ENCODE peak calls at places on chromosomes 6 and 20, in ten cellular contexts. K is GM10248, E is brain microvascular endothelial cell, Y is endothelial cell of umbilical vein, Z is cardiac muscle cell, Q is uterus, B is endothelial cell, T is RWPE2, J is GM12865, V is BE2C. L is an unnamed sample.

GRCh38 chr6:129073651-129074419 is 190.9 kb downstream of the LAMA2 start:
- DNase-seq in K (no peak), E (no peak), Y (peak; percentile 13), Z (no peak), Q (no peak), B (no peak), T (no peak), J (no peak), V (no peak), L (no peak)

GRCh38 chr6:170367241-170367640 is 60.7 kb downstream of the FAM120B start:
- DNase-seq in K (no peak), E (no peak), Y (no peak), Z (no peak), Q (no peak), B (no peak), T (no peak), J (no peak), V (peak; percentile 28), L (no peak)

GRCh38 chr6:35087361-35088280 is 53.5 kb downstream of the TCP11 start:
- DNase-seq in K (no peak), E (no peak), Y (no peak), Z (no peak), Q (no peak), B (no peak), T (no peak), J (no peak), V (no peak), L (no peak)

GRCh38 chr6:13314806-13315205 is 13.5 kb downstream of the TBC1D7 start:
- DNase-seq in K (no peak), E (no peak), Y (no peak), Z (no peak), Q (no peak), B (no peak), T (no peak), J (no peak), V (no peak), L (no peak)

GRCh38 chr6:10793695-10794094 is 44.6 kb downstream of the MAK start:
- DNase-seq in K (no peak), E (no peak), Y (no peak), Z (no peak), Q (no peak), B (no peak), T (no peak), J (no peak), V (no peak), L (no peak)

GRCh38 chr6:5899216-5900045 is 107.3 kb downstream of the NRN1 start:
- DNase-seq in K (no peak), E (no peak), Y (no peak), Z (no peak), Q (no peak), B (no peak), T (no peak), J (no peak), V (no peak), L (no peak)

GRCh38 chr6:16684896-16685554 is 76.2 kb downstream of the ATXN1 start:
- DNase-seq in K (peak; percentile 37), E (peak; percentile 90), Y (no peak), Z (no peak), Q (no peak), B (no peak), T (no peak), J (peak; percentile 65), V (no peak), L (peak; percentile 70)

GRCh38 chr20:55216525-55217242 is 741.3 kb downstream of the DOK5 start:
- DNase-seq in K (no peak), E (no peak), Y (no peak), Z (no peak), Q (no peak), B (no peak), T (no peak), J (no peak), V (no peak), L (no peak)

GRCh38 chr6:144346719-144347446 is 61.7 kb downstream of the UTRN start:
- DNase-seq in K (no peak), E (peak; percentile 82), Y (peak; percentile 90), Z (no peak), Q (no peak), B (no peak), T (no peak), J (peak; percentile 54), V (no peak), L (no peak)

GRCh38 chr6:149545754-149546471 is at the start of gene PPIL4:
- DNase-seq in K (peak; percentile 96), E (peak; percentile 93), Y (peak; percentile 96), Z (peak; percentile 94), Q (peak; percentile 96), B (peak; percentile 97), T (peak; percentile 93), J (peak; percentile 97), V (peak; percentile 97), L (peak; percentile 96)

DNA sequence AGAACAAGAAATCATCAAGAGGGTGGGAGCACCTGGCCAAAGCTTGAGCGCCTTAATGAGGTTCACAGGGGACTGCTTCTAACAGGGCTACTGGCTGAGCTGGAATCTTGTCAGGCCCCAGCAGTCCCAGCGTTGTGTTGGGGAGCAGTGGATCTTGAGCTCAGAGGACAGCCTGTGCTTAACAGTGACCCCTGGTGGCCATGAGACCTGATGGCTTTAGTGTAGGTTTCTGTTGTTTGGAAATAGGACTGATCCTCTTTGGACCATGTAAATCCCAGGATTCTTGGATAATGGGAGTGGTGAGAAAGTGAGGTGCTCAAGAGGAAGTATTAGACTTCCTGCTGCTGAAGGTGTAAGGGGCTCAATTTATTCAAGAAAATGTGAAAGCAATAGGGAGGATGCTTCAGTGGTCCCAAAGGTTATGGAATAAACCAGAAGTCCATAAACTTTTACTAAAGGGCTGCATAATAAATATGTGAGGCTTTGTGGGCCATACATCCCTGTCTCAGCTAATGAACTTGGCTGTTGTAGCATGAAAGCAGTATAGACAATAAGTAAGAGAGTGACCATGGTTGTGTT is 216.2 kb downstream of the NFATC2 start:
- DNase-seq in K (peak; percentile 40), E (peak; percentile 70), Y (peak; percentile 39), Z (peak; percentile 87), Q (peak; percentile 24), B (peak; percentile 39), T (peak; percentile 75), J (peak; percentile 10), V (peak; percentile 46), L (no peak)
- TF ChIP-seq CTCF in K (peak; percentile 53), E (peak; percentile 73), Y (peak; percentile 80), Z (peak; percentile 80), Q (no peak), B (peak; percentile 41), T (peak; percentile 72), J (peak; percentile 36), V (peak; percentile 75), L (peak; percentile 23)

GRCh38 chr6:26331809-26332226 is 33.2 kb upstream of the BTN3A2 start:
- DNase-seq in K (peak; percentile 46), E (no peak), Y (no peak), Z (no peak), Q (no peak), B (no peak), T (no peak), J (peak; percentile 51), V (no peak), L (no peak)

GRCh38 chr6:26327450-26328264 is 37.3 kb upstream of the BTN3A2 start:
- DNase-seq in K (no peak), E (peak; percentile 85), Y (peak; percentile 88), Z (no peak), Q (no peak), B (peak; percentile 73), T (no peak), J (peak; percentile 88), V (peak; percentile 80), L (peak; percentile 65)

GRCh38 chr6:26330835-26331808 is 33.9 kb upstream of the BTN3A2 start:
- DNase-seq in K (peak; percentile 57), E (peak; percentile 74), Y (peak; percentile 51), Z (no peak), Q (no peak), B (no peak), T (no peak), J (peak; percentile 84), V (peak; percentile 57), L (no peak)

GRCh38 chr6:26328265-26328844 is 36.6 kb upstream of the BTN3A2 start:
- DNase-seq in K (no peak), E (no peak), Y (no peak), Z (no peak), Q (no peak), B (no peak), T (no peak), J (peak; percentile 38), V (peak; percentile 41), L (no peak)

GRCh38 chr6:26329763-26330511 is 35.1 kb upstream of the BTN3A2 start:
- DNase-seq in K (no peak), E (peak; percentile 53), Y (peak; percentile 52), Z (no peak), Q (no peak), B (peak; percentile 49), T (no peak), J (peak; percentile 81), V (peak; percentile 64), L (no peak)
- TF ChIP-seq CTCF in K (no peak), E (no peak), Y (no peak), Z (no peak), Q (no peak), B (no peak), T (no peak), J (no peak), V (no peak), L (no peak)

GRCh38 chr20:6416371-6416770 is 293.5 kb upstream of the FERMT1 start:
- DNase-seq in K (no peak), E (no peak), Y (no peak), Z (no peak), Q (no peak), B (no peak), T (no peak), J (no peak), V (no peak), L (no peak)

GRCh38 chr20:6407163-6407562 is 284.3 kb upstream of the FERMT1 start:
- DNase-seq in K (no peak), E (no peak), Y (no peak), Z (no peak), Q (no peak), B (no peak), T (no peak), J (no peak), V (no peak), L (no peak)

GRCh38 chr20:6411651-6412050 is 288.8 kb upstream of the FERMT1 start:
- DNase-seq in K (no peak), E (no peak), Y (no peak), Z (no peak), Q (no peak), B (no peak), T (no peak), J (no peak), V (no peak), L (no peak)
- TF ChIP-seq CTCF in K (no peak), E (no peak), Y (no peak), Z (no peak), Q (no peak), B (no peak), T (no peak), J (no peak), V (no peak), L (no peak)

DNA sequence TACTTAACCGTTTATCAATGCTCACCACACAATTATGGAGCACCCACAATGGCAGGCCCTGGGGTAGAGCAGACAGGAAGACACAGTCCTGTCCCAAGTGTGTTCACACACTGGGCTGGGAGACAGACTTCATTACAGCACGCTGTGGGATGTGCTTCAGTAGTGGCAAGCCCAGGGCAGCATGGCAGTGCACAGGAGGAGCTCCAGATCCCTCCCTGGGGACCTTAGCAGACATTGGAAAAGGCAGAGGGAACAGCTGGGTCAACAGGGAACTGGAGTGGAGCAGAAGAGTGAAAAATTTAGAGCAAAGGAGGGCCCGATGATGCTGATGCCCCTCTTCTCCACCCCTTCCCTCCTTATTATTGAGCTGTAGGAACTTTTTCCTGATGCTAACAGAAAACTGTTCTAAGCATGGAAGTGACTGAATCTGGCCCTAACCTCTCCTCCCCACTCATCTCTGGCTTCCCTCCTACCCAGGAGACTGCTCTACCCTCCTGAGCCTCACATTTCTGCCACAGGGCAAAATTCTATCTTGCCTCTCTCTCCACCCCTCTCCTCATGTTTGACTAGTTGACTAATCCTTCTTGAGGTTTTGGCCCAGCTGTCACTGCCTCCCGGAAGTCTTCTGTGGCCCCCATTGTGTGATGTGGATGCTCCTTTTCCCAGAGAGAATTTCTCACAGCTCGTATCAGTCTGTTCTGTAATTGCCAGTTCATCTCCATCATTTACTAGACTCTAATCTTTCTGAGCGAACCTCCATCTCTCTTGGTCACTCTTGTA is 41.3 kb upstream of the NOP56 start:
- DNase-seq in K (no peak), E (no peak), Y (no peak), Z (no peak), Q (no peak), B (no peak), T (no peak), J (no peak), V (peak; percentile 77), L (no peak)
- TF ChIP-seq CTCF in K (no peak), E (no peak), Y (no peak), Z (no peak), Q (no peak), B (no peak), T (no peak), J (no peak), V (no peak), L (no peak)

L was measured in CD14-positive monocyte.